ENCODE peak calls at places on chromosome X, in nine cellular contexts. P, U, G, I, X, M, Z, A and T are unnamed samples.

GRCh38 chrX:20547649-20548051 is 280.9 kb upstream of the RPS6KA3 start:
- DNase-seq in P (no peak), A (no peak), U (no peak), M (no peak), I (no peak), G (no peak), Z (no peak), X (peak), T (peak)

GRCh38 chrX:124555036-124555595 is 208.8 kb downstream of the SH2D1A start:
- DNase-seq in A (no peak), Z (no peak), U (no peak), M (no peak), P (no peak), G (peak), I (no peak), X (no peak), T (peak)

GRCh38 chrX:110280954-110281353 is 36.9 kb downstream of the AMMECR1 start:
- DNase-seq in Z (no peak), G (no peak), M (no peak), U (no peak), X (peak), I (no peak), P (no peak), A (no peak), T (peak)

GRCh38 chrX:23765449-23765848 is 17.5 kb upstream of the SAT1 start:
- DNase-seq in Z (no peak), I (no peak), P (no peak), M (no peak), G (peak), A (no peak), X (no peak), U (no peak), T (no peak)

GRCh38 chrX:52425710-52426245 is 57.0 kb downstream of the XAGE2 start:
- DNase-seq in G (no peak), I (no peak), A (no peak), Z (no peak), U (no peak), M (no peak), X (peak), P (no peak), T (no peak)

GRCh38 chrX:18941896-18942295 is 42.0 kb downstream of the PHKA2 start:
- DNase-seq in A (no peak), Z (no peak), I (no peak), G (no peak), P (no peak), U (no peak), M (no peak), X (no peak), T (no peak)

GRCh38 chrX:1727531-1728027 is 112.7 kb downstream of the ASMT start:
- DNase-seq in Z (no peak), G (peak), U (no peak), M (peak), I (no peak), X (peak), P (no peak), A (no peak), T (no peak)

GRCh38 chrX:68454476-68455150 is 21.3 kb upstream of the OPHN1 start:
- DNase-seq in Z (no peak), X (no peak), U (no peak), M (no peak), G (no peak), I (no peak), A (no peak), P (no peak), T (no peak)

GRCh38 chrX:39361736-39362135 is 560.5 kb downstream of the MID1IP1 start:
- DNase-seq in U (no peak), A (no peak), G (no peak), Z (no peak), X (no peak), M (no peak), P (no peak), I (no peak), T (no peak)

GRCh38 chrX:132648870-132649269 is 160.0 kb upstream of the MBNL3 start:
- DNase-seq in U (no peak), G (no peak), X (peak), Z (no peak), P (no peak), I (no peak), M (no peak), A (no peak), T (no peak)

GRCh38 chrX:107924136-107924746 is 57.9 kb downstream of the TEX13B start:
- DNase-seq in U (peak), G (no peak), I (no peak), Z (no peak), A (no peak), X (no peak), M (no peak), P (no peak), T (no peak)

GRCh38 chrX:20477836-20478532 is 211.3 kb upstream of the RPS6KA3 start:
- DNase-seq in Z (no peak), A (no peak), U (peak), P (no peak), X (no peak), I (peak), M (no peak), G (no peak), T (no peak)

GRCh38 chrX:139815771-139816170 is 107.8 kb upstream of the MCF2 start:
- DNase-seq in A (no peak), I (no peak), P (no peak), G (no peak), Z (no peak), M (no peak), X (no peak), U (no peak), T (no peak)

GRCh38 chrX:48071064-48071985 is at the start of gene ZNF630:
- DNase-seq in X (no peak), P (peak), M (peak), G (peak), I (peak), Z (peak), U (peak), A (peak), T (peak)

GRCh38 chrX:83845397-83845796 is 15.5 kb upstream of the CYLC1 start:
- DNase-seq in G (no peak), P (no peak), X (no peak), A (peak), U (peak), M (no peak), Z (peak), I (peak), T (peak)

GRCh38 chrX:129782706-129783105 is 3.0 kb downstream of the SASH3 start:
- DNase-seq in X (no peak), A (no peak), P (no peak), U (no peak), I (no peak), M (no peak), G (no peak), Z (no peak), T (no peak)

GRCh38 chrX:1165535-1166196 is 46.8 kb downstream of the CRLF2 start:
- DNase-seq in M (peak), Z (no peak), G (no peak), U (no peak), P (peak), A (no peak), I (no peak), X (no peak), T (no peak)

GRCh38 chrX:8845060-8845459 is 43.9 kb upstream of the FAM9A start:
- DNase-seq in P (no peak), I (no peak), A (no peak), Z (no peak), U (no peak), G (no peak), M (no peak), X (no peak), T (peak)

GRCh38 chrX:13279279-13280009 is 40.4 kb downstream of the ATXN3L start:
- DNase-seq in Z (no peak), U (no peak), A (no peak), M (no peak), I (no peak), P (no peak), X (no peak), G (no peak), T (no peak)

GRCh38 chrX:11363069-11363594 is 69.9 kb downstream of the AMELX start:
- DNase-seq in I (no peak), Z (peak), U (no peak), G (no peak), P (no peak), M (no peak), X (no peak), A (peak), T (no peak)

GRCh38 chrX:38095971-38096529 is 89.7 kb downstream of the SYTL5 start:
- DNase-seq in G (peak), I (no peak), Z (no peak), X (no peak), P (no peak), A (no peak), M (no peak), U (no peak), T (peak)

GRCh38 chrX:81259714-81260395 is 58.0 kb downstream of the SH3BGRL start:
- DNase-seq in M (no peak), G (peak), A (no peak), U (no peak), X (no peak), Z (no peak), I (no peak), P (no peak), T (peak)

GRCh38 chrX:13078739-13079444 is 34.5 kb upstream of the FAM9C start:
- DNase-seq in I (peak), X (peak), U (no peak), P (no peak), A (peak), M (no peak), G (no peak), Z (no peak), T (peak)

GRCh38 chrX:106802388-106803275 is at the start of gene TBC1D8B:
- DNase-seq in Z (no peak), A (peak), X (peak), P (peak), I (peak), M (peak), U (peak), G (peak), T (peak)

GRCh38 chrX:23451266-23451665 is 116.6 kb downstream of the PTCHD1 start:
- DNase-seq in U (no peak), M (no peak), G (no peak), I (no peak), Z (no peak), P (no peak), X (no peak), A (no peak), T (no peak)

GRCh38 chrX:73916931-73917657 is 354.1 kb downstream of the CHIC1 start:
- DNase-seq in I (no peak), X (peak), G (peak), U (no peak), M (no peak), Z (no peak), A (no peak), P (no peak), T (peak)

GRCh38 chrX:119228506-119229290 is 7.4 kb upstream of the PGRMC1 start:
- DNase-seq in X (peak), G (peak), Z (no peak), P (no peak), I (no peak), M (no peak), U (no peak), A (no peak), T (peak)

GRCh38 chrX:101736651-101737050 is 77.0 kb upstream of the ARMCX2 start:
- DNase-seq in U (no peak), I (no peak), G (no peak), Z (no peak), A (no peak), P (no peak), X (no peak), M (no peak), T (no peak)

GRCh38 chrX:53093177-53093655 is 726 bp upstream of the KANTR start:
- DNase-seq in U (peak), X (no peak), G (peak), P (peak), Z (peak), M (peak), I (peak), A (peak), T (peak)

GRCh38 chrX:18677140-18677834 is 5.4 kb upstream of the RS1 start:
- DNase-seq in P (no peak), X (no peak), I (no peak), G (no peak), U (no peak), A (no peak), Z (no peak), M (no peak), T (no peak)

GRCh38 chrX:123764967-123765871 is 32.4 kb upstream of the THOC2 start:
- DNase-seq in G (peak), Z (peak), X (no peak), I (peak), P (peak), A (peak), M (peak), U (peak), T (peak)